ENCODE peak calls at places on chromosomes 1 and 21, in seven cellular contexts. L is WTC11, V is mesothelial cell of epicardium, X is body of pancreas, E is NB4, P is H9, C is fibroblast of lung. Z is an unnamed sample.

GRCh38 chr1:1434131-1434811 is 1.2 kb upstream of the VWA1 start:
- DNase-seq in L (peak; percentile 72), V (no peak), X (peak; percentile 61), E (no peak), P (peak; percentile 76), C (no peak), Z (no peak)

GRCh38 chr1:177466286-177466685 is 295.5 kb downstream of the BRINP2 start:
- DNase-seq in L (no peak), V (no peak), X (no peak), E (no peak), P (no peak), C (no peak), Z (no peak)

GRCh38 chr1:156760092-156760795 is 7.1 kb upstream of the PRCC start:
- DNase-seq in L (no peak), V (no peak), X (no peak), E (no peak), P (no peak), C (no peak), Z (no peak)

GRCh38 chr1:5643360-5644090 is 348.7 kb downstream of the NPHP4 start:
- DNase-seq in L (no peak), V (no peak), X (no peak), E (no peak), P (peak; percentile 24), C (no peak), Z (no peak)

GRCh38 chr1:152001631-152002584 is 8.2 kb upstream of the S100A10 start:
- DNase-seq in L (peak; percentile 89), V (peak; percentile 67), X (peak; percentile 96), E (peak; percentile 77), P (peak; percentile 77), C (peak; percentile 97), Z (peak; percentile 95)

GRCh38 chr1:24048205-24048869 is 63.6 kb downstream of the MYOM3 start:
- DNase-seq in L (no peak), V (no peak), X (no peak), E (no peak), P (no peak), C (no peak), Z (no peak)

GRCh38 chr1:33599516-33600115 is 127.2 kb downstream of the ZSCAN20 start:
- DNase-seq in L (no peak), V (no peak), X (peak; percentile 92), E (peak; percentile 32), P (no peak), C (no peak), Z (no peak)

GRCh38 chr1:12630946-12631540 is 12.8 kb upstream of the AADACL4 start:
- DNase-seq in L (no peak), V (no peak), X (no peak), E (peak; percentile 74), P (no peak), C (no peak), Z (no peak)

GRCh38 chr1:39178541-39179431 is 25.7 kb upstream of the MACF1 start:
- DNase-seq in L (no peak), V (no peak), X (peak; percentile 26), E (no peak), P (no peak), C (no peak), Z (no peak)

GRCh38 chr1:40857737-40858136 is 4.4 kb downstream of the CITED4 start:
- DNase-seq in L (no peak), V (no peak), X (no peak), E (no peak), P (no peak), C (no peak), Z (no peak)

GRCh38 chr1:40853113-40853999 is 8.8 kb downstream of the CITED4 start:
- DNase-seq in L (no peak), V (no peak), X (no peak), E (no peak), P (no peak), C (no peak), Z (no peak)

GRCh38 chr1:40856116-40856515 is 6.0 kb downstream of the CITED4 start:
- DNase-seq in L (no peak), V (no peak), X (peak; percentile 74), E (no peak), P (no peak), C (no peak), Z (no peak)

GRCh38 chr1:40856656-40857302 is 5.4 kb downstream of the CITED4 start:
- DNase-seq in L (no peak), V (no peak), X (no peak), E (no peak), P (no peak), C (no peak), Z (no peak)

GRCh38 chr1:40855513-40855912 is 6.7 kb downstream of the CITED4 start:
- DNase-seq in L (peak; percentile 66), V (no peak), X (no peak), E (peak; percentile 57), P (peak; percentile 66), C (no peak), Z (no peak)
- TF ChIP-seq CTCF in L (peak; percentile 50), V (no peak), X (no peak), E (peak; percentile 48), P (peak; percentile 62), C (peak; percentile 13), Z (peak; percentile 21)

GRCh38 chr1:36707221-36707620 is 224.5 kb upstream of the CSF3R start:
- DNase-seq in L (no peak), V (no peak), X (no peak), E (peak; percentile 60), P (no peak), C (no peak), Z (no peak)

GRCh38 chr1:36705629-36706028 is 222.9 kb upstream of the CSF3R start:
- DNase-seq in L (no peak), V (no peak), X (no peak), E (peak; percentile 42), P (no peak), C (no peak), Z (no peak)

GRCh38 chr1:36706416-36706815 is 223.7 kb upstream of the CSF3R start:
- DNase-seq in L (no peak), V (no peak), X (no peak), E (no peak), P (no peak), C (no peak), Z (no peak)

GRCh38 chr1:36702963-36703362 is 220.2 kb upstream of the CSF3R start:
- DNase-seq in L (no peak), V (no peak), X (no peak), E (no peak), P (no peak), C (no peak), Z (no peak)

GRCh38 chr1:36703526-36704208 is 221.0 kb upstream of the CSF3R start:
- DNase-seq in L (peak; percentile 93), V (peak; percentile 63), X (peak; percentile 84), E (peak; percentile 86), P (peak; percentile 93), C (peak; percentile 55), Z (no peak)
- TF ChIP-seq CTCF in L (peak; percentile 81), V (peak; percentile 87), X (peak; percentile 76), E (peak; percentile 94), P (peak; percentile 94), C (peak; percentile 65), Z (peak; percentile 78)

GRCh38 chr21:14376854-14377253 is 6.1 kb downstream of the HSPA13 start:
- DNase-seq in L (no peak), V (no peak), X (no peak), E (peak; percentile 6), P (no peak), C (no peak), Z (no peak)
- TF ChIP-seq CTCF in L (no peak), V (no peak), X (no peak), E (peak; percentile 3), P (peak; percentile 50), C (no peak), Z (no peak)

GRCh38 chr1:246768403-246769020 is 44.3 kb downstream of the SCCPDH start:
- DNase-seq in L (no peak), V (no peak), X (no peak), E (no peak), P (peak; percentile 79), C (no peak), Z (no peak)
- TF ChIP-seq CTCF in L (no peak), V (no peak), X (no peak), E (no peak), P (no peak), C (no peak), Z (no peak)

DNA sequence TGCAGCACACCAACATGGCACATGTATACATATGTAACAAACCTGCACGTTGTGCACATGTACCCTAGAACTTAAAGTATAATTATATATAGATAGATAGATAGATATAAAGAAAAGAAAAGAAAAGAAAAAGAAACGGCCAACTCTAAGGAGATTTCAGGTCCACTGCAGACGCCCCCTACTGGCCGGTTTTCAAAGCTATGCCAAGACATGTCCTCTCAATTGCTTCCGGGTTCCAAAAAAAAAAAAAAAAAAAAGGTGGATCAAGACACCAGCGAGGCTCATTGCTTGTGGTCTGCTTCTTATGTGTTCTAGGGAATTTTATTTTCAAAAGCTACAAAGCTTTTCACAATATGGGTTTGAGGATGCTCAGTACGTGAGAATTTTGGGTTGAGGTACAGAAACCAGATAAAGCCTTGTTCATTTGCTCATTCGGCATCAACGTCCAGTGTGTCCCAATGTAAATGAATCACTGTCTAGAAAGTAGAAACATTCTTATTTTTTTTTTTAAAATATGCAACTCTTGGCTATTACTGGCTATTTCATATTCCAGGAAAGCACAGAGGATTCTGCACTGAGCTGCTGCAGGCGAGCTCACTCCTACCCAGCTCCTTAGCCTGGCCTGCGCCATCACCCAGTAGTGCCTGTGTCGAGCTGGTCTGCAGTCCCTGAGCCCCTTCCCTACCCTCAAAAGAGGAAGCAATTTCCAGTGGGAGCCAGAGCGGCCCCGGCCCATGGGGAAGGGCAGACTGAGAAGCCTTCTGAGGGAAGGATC is 643.0 kb downstream of the KIF26B start:
- DNase-seq in L (peak; percentile 71), V (no peak), X (no peak), E (peak; percentile 47), P (peak; percentile 49), C (no peak), Z (no peak)
- TF ChIP-seq CTCF in L (peak; percentile 76), V (peak; percentile 64), X (no peak), E (peak; percentile 54), P (peak; percentile 76), C (peak; percentile 39), Z (peak; percentile 33)

DNA sequence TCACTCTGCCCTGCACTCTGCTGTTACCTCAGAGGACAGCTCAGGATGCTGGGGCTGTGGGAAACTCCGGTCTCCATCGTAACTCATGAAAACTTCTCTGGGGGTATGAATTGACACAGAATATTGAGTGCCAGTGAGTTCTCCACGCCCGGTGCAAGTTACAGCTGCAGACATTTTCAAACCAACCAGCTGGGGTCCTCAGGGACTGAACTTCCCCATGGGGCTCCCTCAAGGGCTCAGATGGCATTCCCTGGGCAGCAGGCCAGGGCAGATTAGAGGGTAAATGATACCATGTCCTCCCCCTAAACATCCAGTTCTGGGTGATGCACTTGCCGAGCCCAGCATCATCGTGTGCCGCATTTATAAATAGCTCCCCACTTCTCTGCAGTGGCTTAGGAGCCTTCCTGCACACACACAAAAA is 27.8 kb upstream of the CCSAP start:
- DNase-seq in L (no peak), V (no peak), X (no peak), E (peak; percentile 41), P (no peak), C (no peak), Z (no peak)
- TF ChIP-seq CTCF in L (no peak), V (no peak), X (no peak), E (no peak), P (no peak), C (no peak), Z (peak; percentile 5)

Z was measured in AG09319.